ENCODE peak calls at places on chromosomes 3 and 15, in eight cellular contexts. L is stimulated activated CD4-positive, alpha-beta T cell treated with anti-CD3 and anti-CD28 coated beads, Interleukin-4, amount 100 ng/mL, for 1 hour; K is mammary epithelial cell; S is HCEC 1CT; H is NCI-H748 treated with DMSO at 0.1 percent for 48 hours; W is iris pigment epithelial cell; M is activated CD4-positive, CD25-positive, alpha-beta regulatory T cell; Z is iPS-NIHi11. D is an unnamed sample.

GRCh38 chr3:8767667-8768363 is 1.6 kb downstream of the OXTR start:
- DNase-seq in L (no peak), M (no peak), K (peak; percentile 71), H (peak; percentile 48), W (peak; percentile 43), S (no peak), Z (peak; percentile 80), D (no peak)

GRCh38 chr15:36814085-36814484 is 234.7 kb downstream of the CDIN1 start:
- DNase-seq in H (no peak), Z (no peak), K (no peak), M (no peak), S (no peak), L (no peak), W (no peak), D (no peak)

GRCh38 chr15:66477011-66477410 is 20.6 kb downstream of the SNAPC5 start:
- DNase-seq in K (no peak), H (no peak), W (no peak), M (no peak), S (no peak), Z (no peak), L (no peak), D (no peak)

GRCh38 chr3:194321666-194322640 is 29.2 kb downstream of the CPN2 start:
- DNase-seq in S (no peak), M (no peak), H (no peak), Z (no peak), K (no peak), W (no peak), L (no peak), D (no peak)

GRCh38 chr15:60945196-60945595 is 283.9 kb downstream of the RORA start:
- DNase-seq in L (no peak), Z (no peak), M (no peak), H (no peak), W (no peak), K (no peak), S (no peak), D (no peak)

GRCh38 chr3:187012609-187013051 is 82.3 kb downstream of the ST6GAL1 start:
- DNase-seq in M (peak; percentile 28), H (no peak), Z (no peak), W (peak; percentile 54), L (peak; percentile 66), K (no peak), S (no peak), D (no peak)

GRCh38 chr3:168040624-168041208 is 55.0 kb downstream of the GOLIM4 start:
- DNase-seq in S (peak; percentile 78), W (peak; percentile 80), L (no peak), M (no peak), H (peak; percentile 2), Z (peak; percentile 55), K (peak; percentile 29), D (no peak)

GRCh38 chr15:89490081-89490480 is 6.3 kb downstream of the RHCG start:
- DNase-seq in Z (no peak), W (no peak), S (no peak), K (no peak), L (no peak), M (no peak), H (no peak), D (no peak)

GRCh38 chr15:71146597-71146996 is 31.3 kb downstream of the THSD4 start:
- DNase-seq in Z (no peak), H (no peak), S (no peak), L (no peak), W (no peak), M (no peak), K (no peak), D (no peak)

GRCh38 chr15:98906712-98907083 is 100.9 kb downstream of the PGPEP1L start:
- DNase-seq in M (no peak), L (no peak), H (no peak), K (peak; percentile 79), Z (no peak), S (no peak), W (peak; percentile 78), D (peak; percentile 54)

GRCh38 chr15:85531083-85531482 is 150.7 kb downstream of the AKAP13 start:
- DNase-seq in M (no peak), K (no peak), L (no peak), Z (no peak), W (peak; percentile 28), H (no peak), S (no peak), D (no peak)